ENCODE peak calls at places on chromosomes 11 and 22, in four cellular contexts. H is activated T-helper 9 cell treated with anti-CD3 and anti-CD28 coated beads, Interleukin-2, amount 50 U/mL, for 16 hours; V is B cell; Q is ELR. I is an unnamed sample.

GRCh38 chr11:101031713-101032112 is 97.9 kb downstream of the PGR start:
- DNase-seq in H (no peak), V (no peak), Q (no peak), I (no peak)

GRCh38 chr11:16841481-16841880 is 103.0 kb downstream of the C11orf58 start:
- DNase-seq in H (no peak), V (no peak), Q (no peak), I (no peak)

GRCh38 chr11:84855846-84856245 is 771.3 kb downstream of the DLG2 start:
- DNase-seq in H (no peak), V (no peak), Q (peak; percentile 87), I (peak; percentile 61)

GRCh38 chr22:22546490-22546889 is 12.6 kb downstream of the PRAME start:
- DNase-seq in H (no peak), V (no peak), Q (no peak), I (no peak)

GRCh38 chr11:534592-535518 is 521 bp downstream of the HRAS start:
- DNase-seq in H (peak; percentile 22), V (no peak), Q (no peak), I (no peak)

GRCh38 chr22:48894804-48895250 is 932.8 kb downstream of the BRD1 start:
- DNase-seq in H (no peak), V (no peak), Q (no peak), I (no peak)

GRCh38 chr11:94125408-94126120 is 3.1 kb upstream of the PANX1 start:
- DNase-seq in H (no peak), V (no peak), Q (no peak), I (no peak)

GRCh38 chr22:38570841-38571364 is 920 bp upstream of the DMC1 start:
- DNase-seq in H (peak; percentile 9), V (no peak), Q (peak; percentile 49), I (peak; percentile 6)

GRCh38 chr11:119584193-119585037 is 144.6 kb downstream of the NECTIN1 start:
- DNase-seq in H (no peak), V (no peak), Q (peak; percentile 75), I (peak; percentile 68)